ENCODE peak calls at places on chromosome 12, in six cellular contexts. B is endothelial cell of umbilical vein, T is K562, A is A549, O is HepG2, P is H1. W is an unnamed sample.

GRCh38 chr12:100823988-100824387 is 29.4 kb downstream of the ANO4 start:
- DNase-seq in B (no peak), T (no peak), A (no peak), O (no peak), P (no peak), W (no peak)

GRCh38 chr12:43951286-43951685 is 115.4 kb downstream of the TMEM117 start:
- DNase-seq in B (no peak), T (no peak), A (no peak), O (no peak), P (no peak), W (no peak)

GRCh38 chr12:131950182-131950913 is 606 bp downstream of the EP400 start:
- DNase-seq in B (peak), T (peak), A (no peak), O (no peak), P (no peak), W (no peak)

GRCh38 chr12:113587720-113588119 is 116.0 kb upstream of the LHX5 start:
- DNase-seq in B (no peak), T (no peak), A (no peak), O (no peak), P (peak), W (peak)

GRCh38 chr12:118103231-118103600 is 595 bp downstream of the VSIG10 start:
- DNase-seq in B (peak), T (no peak), A (peak), O (no peak), P (no peak), W (no peak)

GRCh38 chr12:59858508-59858907 is 262.7 kb downstream of the SLC16A7 start:
- DNase-seq in B (peak), T (no peak), A (no peak), O (peak), P (no peak), W (no peak)

GRCh38 chr12:34405286-34406227 is 383.3 kb downstream of the ALG10 start:
- DNase-seq in B (no peak), T (no peak), A (no peak), O (no peak), P (no peak), W (peak)

GRCh38 chr12:4074129-4074528 is 199.4 kb upstream of the CCND2 start:
- DNase-seq in B (no peak), T (no peak), A (no peak), O (no peak), P (no peak), W (no peak)

GRCh38 chr12:100234166-100234565 is 32.7 kb downstream of the DEPDC4 start:
- DNase-seq in B (peak), T (no peak), A (no peak), O (no peak), P (no peak), W (no peak)

GRCh38 chr12:12720637-12721250 is 3.6 kb downstream of the CDKN1B start:
- DNase-seq in B (peak), T (peak), A (peak), O (no peak), P (no peak), W (no peak)

GRCh38 chr12:131589966-131590365 is 120.9 kb upstream of the SFSWAP start:
- DNase-seq in B (no peak), T (no peak), A (no peak), O (no peak), P (no peak), W (no peak)

GRCh38 chr12:121184984-121185894 is 24.7 kb upstream of the P2RX4 start:
- DNase-seq in B (no peak), T (no peak), A (no peak), O (no peak), P (no peak), W (no peak)

GRCh38 chr12:112130461-112130998 is 5.2 kb downstream of the TRAFD1 start:
- DNase-seq in B (peak), T (peak), A (no peak), O (no peak), P (no peak), W (no peak)

DNA sequence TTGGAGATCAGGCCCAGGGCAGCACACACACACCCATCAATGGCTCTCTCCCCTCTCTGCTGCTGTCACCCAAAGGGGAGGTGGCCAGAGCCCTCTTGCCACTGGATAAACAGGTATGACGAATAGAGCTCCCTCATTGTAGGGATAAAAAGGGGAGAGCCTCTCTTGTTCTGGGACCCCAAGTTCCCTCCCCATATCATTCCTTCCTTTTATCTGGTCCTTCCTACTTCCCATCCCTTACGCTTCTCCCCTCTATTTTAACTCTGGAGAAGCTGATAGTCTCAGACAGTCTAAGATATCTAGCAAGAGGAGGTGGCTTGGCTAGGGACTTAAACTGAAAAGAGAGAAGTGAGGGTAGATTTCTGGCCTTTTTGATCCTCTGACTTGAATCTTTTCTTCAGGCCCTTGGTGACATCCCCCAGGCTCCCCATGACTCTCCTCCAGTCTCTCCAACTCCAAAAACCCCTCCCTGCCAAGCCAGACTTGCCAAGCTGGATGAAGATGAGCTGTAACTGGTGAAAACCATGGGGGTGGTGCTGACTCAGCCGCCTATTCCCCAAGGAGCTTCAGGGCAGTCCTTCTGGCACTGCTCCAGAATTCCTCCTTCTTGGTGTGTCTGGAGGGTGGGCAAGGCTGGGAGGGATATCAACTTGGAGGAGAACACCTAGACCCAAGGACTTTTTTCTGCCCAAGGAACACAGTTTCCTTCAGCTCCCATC is 5.3 kb downstream of the ARHGEF25 start:
- DNase-seq in B (no peak), T (no peak), A (no peak), O (no peak), P (no peak), W (no peak)
- TF ChIP-seq JUN in B (no peak), T (no peak), A (no peak), O (no peak), P (no peak), W (no peak)

GRCh38 chr12:115640929-115641328 is 636.6 kb downstream of the MED13L start:
- DNase-seq in B (no peak), T (no peak), A (no peak), O (no peak), P (no peak), W (no peak)
- TF ChIP-seq JUN in B (no peak), T (no peak), A (no peak), O (no peak), P (no peak), W (no peak)

GRCh38 chr12:119151445-119151844 is 27.3 kb upstream of the HSPB8 start:
- DNase-seq in B (no peak), T (no peak), A (no peak), O (no peak), P (no peak), W (no peak)

GRCh38 chr12:119153477-119154434 is 25.0 kb upstream of the HSPB8 start:
- DNase-seq in B (peak), T (peak), A (peak), O (no peak), P (peak), W (peak)

GRCh38 chr12:119156401-119156800 is 22.3 kb upstream of the HSPB8 start:
- DNase-seq in B (no peak), T (no peak), A (peak), O (no peak), P (no peak), W (peak)

GRCh38 chr12:119157528-119157927 is 21.2 kb upstream of the HSPB8 start:
- DNase-seq in B (no peak), T (no peak), A (no peak), O (no peak), P (no peak), W (no peak)

DNA sequence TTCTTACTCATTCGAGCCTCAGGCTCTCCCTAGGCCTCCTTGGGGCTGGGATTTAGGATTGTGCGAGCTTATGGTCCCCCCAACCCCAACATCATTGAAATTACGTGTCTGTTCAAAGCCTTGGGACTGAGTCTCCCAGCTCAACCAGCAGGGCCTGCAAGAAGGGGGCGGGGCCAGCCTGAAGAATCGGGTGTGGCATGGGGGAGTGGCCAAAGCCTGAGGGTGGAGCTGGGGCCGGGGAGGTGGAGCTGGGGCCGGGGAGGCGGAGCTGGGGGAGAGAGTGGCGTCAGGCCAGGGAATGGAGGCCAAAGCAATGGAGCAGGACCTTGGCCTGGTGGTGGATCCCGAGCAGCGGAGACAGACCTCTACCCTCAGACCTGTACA is 24.3 kb upstream of the HSPB8 start:
- DNase-seq in B (no peak), T (peak), A (peak), O (no peak), P (peak), W (peak)
- TF ChIP-seq JUN in B (no peak), T (no peak), A (no peak), O (no peak), P (no peak), W (no peak)

DNA sequence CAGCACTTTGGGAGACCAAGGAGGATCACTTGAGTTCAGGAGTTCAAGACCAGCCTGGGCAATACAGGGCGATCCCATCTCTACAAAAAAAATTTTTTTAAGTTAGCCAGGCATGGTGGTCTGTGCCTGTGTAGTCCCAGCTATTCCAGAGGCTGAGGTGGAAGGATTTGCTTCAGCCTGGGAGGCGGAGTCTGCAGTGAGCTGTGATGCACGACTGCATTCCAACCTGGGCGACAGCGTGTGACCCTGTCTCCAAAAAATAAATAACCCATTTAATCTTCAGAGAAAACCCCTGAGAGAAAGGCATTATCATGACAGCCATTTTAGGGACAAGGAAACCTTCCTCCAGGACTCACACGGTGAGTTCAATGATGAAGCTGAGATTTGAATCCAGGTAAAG is 3.7 kb upstream of the FKBP4 start:
- DNase-seq in B (no peak), T (no peak), A (no peak), O (no peak), P (no peak), W (no peak)
- TF ChIP-seq JUN in B (no peak), T (no peak), A (no peak), O (no peak), P (no peak), W (no peak)

DNA sequence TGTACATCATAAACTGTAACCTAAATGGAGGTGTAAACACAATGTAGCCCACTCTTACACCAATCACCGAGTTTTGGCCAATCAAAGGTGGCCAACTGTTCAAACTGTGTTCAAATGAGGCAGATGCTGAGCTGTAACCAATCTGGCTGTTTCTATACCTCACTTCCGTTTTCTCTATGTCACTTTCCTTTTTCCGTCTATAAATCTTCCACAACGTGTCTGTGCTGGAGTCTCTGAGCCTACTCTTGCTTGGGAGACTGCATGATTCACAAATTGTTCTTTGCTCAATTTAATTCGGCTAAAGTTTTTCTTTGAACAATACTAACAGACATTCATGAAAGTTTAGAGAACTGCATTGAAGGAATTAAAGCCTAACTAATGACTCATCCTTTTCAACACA is 547.1 kb upstream of the USP15 start:
- DNase-seq in B (no peak), T (no peak), A (peak), O (no peak), P (no peak), W (no peak)
- TF ChIP-seq JUN in B (no peak), T (no peak), A (no peak), O (no peak), P (no peak), W (no peak)